ENCODE peak calls at places on chromosomes 13 and 19, in ten cellular contexts. A is upper lobe of right lung; J is CD8-positive, alpha-beta T cell; M is IMR-90; D is mammary epithelial cell; C is lower lobe of right lung; O is esophagus muscularis mucosa; Z is GM23248; T is ascending aorta; I is A549. X is an unnamed sample.

GRCh38 chr13:93882086-93882651 is 597.3 kb downstream of the DCT start:
- DNase-seq in I (no peak), Z (peak), J (no peak), A (no peak), D (no peak), T (no peak), M (peak), C (no peak), O (no peak), X (no peak)

GRCh38 chr19:18637644-18638630 is 1.1 kb downstream of the KLHL26 start:
- DNase-seq in I (peak), T (no peak), O (no peak), C (no peak), A (no peak), M (no peak), J (no peak), D (no peak), Z (no peak), X (no peak)

GRCh38 chr19:11382898-11383705 is 1.0 kb downstream of the EPOR start:
- DNase-seq in T (no peak), I (peak), M (no peak), Z (peak), O (no peak), D (no peak), C (peak), J (peak), A (peak), X (peak)

GRCh38 chr13:33174491-33174890 is 111.1 kb downstream of the STARD13 start:
- DNase-seq in M (no peak), D (no peak), A (no peak), I (no peak), T (no peak), C (no peak), J (no peak), Z (no peak), O (no peak), X (no peak)

GRCh38 chr19:8526345-8527062 is 12.5 kb upstream of the ZNF414 start:
- DNase-seq in I (peak), J (no peak), M (peak), C (peak), T (peak), Z (peak), D (peak), A (peak), O (peak), X (peak)

GRCh38 chr19:3575260-3575741 is 2.6 kb downstream of the HMG20B start:
- DNase-seq in I (no peak), M (peak), D (no peak), A (no peak), T (no peak), O (no peak), C (no peak), Z (no peak), J (no peak), X (no peak)

GRCh38 chr19:54266133-54266532 is 9.1 kb upstream of the LILRB5 start:
- DNase-seq in C (peak), D (peak), O (no peak), T (no peak), I (peak), Z (peak), J (peak), M (peak), A (peak), X (peak)

GRCh38 chr13:111472083-111472482 is 151.6 kb downstream of the TEX29 start:
- DNase-seq in C (no peak), O (no peak), T (no peak), J (no peak), Z (no peak), M (no peak), D (no peak), I (no peak), A (no peak), X (no peak)

GRCh38 chr19:38209671-38210457 is 14.2 kb downstream of the DPF1 start:
- DNase-seq in A (peak), O (peak), C (peak), M (peak), Z (peak), T (peak), I (no peak), J (no peak), D (no peak), X (no peak)

GRCh38 chr19:8209111-8209964 is at the start of gene CERS4:
- DNase-seq in O (no peak), J (peak), I (peak), D (no peak), Z (peak), A (peak), C (peak), M (peak), T (no peak), X (peak)

GRCh38 chr13:100423375-100423774 is 165.2 kb downstream of the GGACT start:
- DNase-seq in D (peak), T (no peak), A (no peak), I (no peak), J (no peak), O (no peak), Z (peak), M (peak), C (no peak), X (no peak)

GRCh38 chr13:68081051-68081450 is 850.9 kb upstream of the PCDH9 start:
- DNase-seq in C (no peak), A (no peak), M (no peak), J (no peak), T (no peak), Z (no peak), I (no peak), O (no peak), D (no peak), X (no peak)

GRCh38 chr19:43594710-43595604 is 977 bp downstream of the IRGQ start:
- DNase-seq in C (peak), D (peak), A (peak), J (peak), I (no peak), T (no peak), M (peak), O (no peak), Z (peak), X (peak)

GRCh38 chr13:76711515-76712182 is 174.6 kb downstream of the KCTD12 start:
- DNase-seq in M (peak), J (no peak), I (no peak), A (no peak), Z (peak), O (no peak), C (no peak), T (no peak), D (peak), X (no peak)

GRCh38 chr13:108897955-108898354 is 268.5 kb downstream of the MYO16 start:
- DNase-seq in T (no peak), A (no peak), O (no peak), D (no peak), C (no peak), Z (peak), J (no peak), M (peak), I (no peak), X (no peak)

GRCh38 chr13:46771693-46772092 is 25.3 kb downstream of the ESD start:
- DNase-seq in M (no peak), Z (no peak), J (no peak), C (no peak), T (no peak), A (no peak), I (no peak), D (no peak), O (no peak), X (no peak)

GRCh38 chr13:90485441-90485840 is 862.0 kb upstream of the MIR17HG start:
- DNase-seq in M (peak), T (no peak), I (no peak), O (no peak), D (peak), Z (peak), J (no peak), C (no peak), A (no peak), X (no peak)

GRCh38 chr13:39417643-39418042 is 185.3 kb downstream of the LHFPL6 start:
- DNase-seq in O (no peak), M (peak), Z (peak), I (no peak), T (no peak), D (peak), A (no peak), C (no peak), J (no peak), X (no peak)
- H3K4me3 ChIP-seq in O (no peak), M (peak), Z (peak), I (no peak), T (no peak), D (no peak), A (no peak), C (no peak), J (no peak), X (no peak)

DNA sequence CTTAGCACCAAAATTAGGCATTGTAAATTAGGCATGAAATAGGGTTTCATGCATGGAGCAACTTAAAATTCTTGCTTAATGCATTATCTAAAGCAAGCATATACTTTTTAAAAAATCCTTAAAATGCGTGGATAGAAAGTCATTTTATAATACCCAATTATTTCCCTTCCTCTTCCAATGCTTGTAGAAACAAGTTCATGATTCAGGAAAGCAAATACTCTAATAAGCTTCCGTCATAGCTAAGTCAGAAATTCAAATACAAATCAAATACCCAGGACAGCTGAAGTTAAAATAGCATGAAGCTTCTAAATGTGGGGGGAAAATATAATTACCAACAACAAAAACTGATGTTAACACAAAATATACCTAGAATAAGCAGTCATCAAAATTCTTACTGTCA is 89.1 kb downstream of the COL4A1 start:
- DNase-seq in A (no peak), T (no peak), J (no peak), Z (no peak), I (no peak), D (no peak), M (no peak), C (no peak), O (no peak), X (no peak)
- H3K27ac ChIP-seq in A (no peak), T (peak), J (no peak), Z (no peak), I (no peak), D (no peak), M (no peak), C (no peak), O (peak), X (peak)

DNA sequence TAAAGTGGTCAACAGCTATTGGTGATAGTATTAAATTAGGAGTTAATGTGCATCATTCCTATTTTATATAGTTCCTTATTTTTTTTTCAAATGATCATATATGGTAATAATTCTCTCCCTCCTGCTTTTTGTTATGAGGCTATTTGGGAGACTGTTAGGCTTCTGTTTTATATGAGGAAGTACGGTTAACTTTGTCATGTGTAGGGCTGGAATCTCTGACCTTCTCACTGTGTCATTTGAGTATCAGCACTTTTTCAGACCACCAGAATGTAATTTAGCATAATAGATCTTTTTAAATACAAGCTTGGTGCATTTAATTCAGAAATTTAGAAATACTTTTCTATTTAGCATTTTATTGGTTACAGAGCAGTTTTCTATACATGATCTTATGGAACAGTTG is 7.7 kb downstream of the DGKH start:
- DNase-seq in O (no peak), Z (no peak), A (no peak), D (no peak), M (no peak), I (no peak), J (no peak), T (no peak), C (no peak), X (no peak)
- H3K4me3 ChIP-seq in O (no peak), Z (no peak), A (no peak), D (no peak), M (no peak), I (no peak), J (no peak), T (no peak), C (no peak), X (no peak)

GRCh38 chr13:78100481-78100880 is 181.8 kb upstream of the EDNRB start:
- DNase-seq in D (no peak), Z (peak), I (no peak), O (no peak), C (no peak), J (no peak), M (no peak), T (no peak), A (no peak), X (no peak)

GRCh38 chr13:78098249-78098648 is 179.6 kb upstream of the EDNRB start:
- DNase-seq in C (no peak), D (no peak), A (no peak), O (no peak), J (no peak), M (no peak), Z (no peak), I (no peak), T (no peak), X (no peak)

GRCh38 chr13:78102121-78102677 is 183.6 kb upstream of the EDNRB start:
- DNase-seq in A (no peak), J (no peak), O (no peak), D (peak), C (no peak), I (no peak), M (peak), T (no peak), Z (peak), X (no peak)
- H3K27ac ChIP-seq in A (no peak), J (no peak), O (no peak), D (no peak), C (no peak), I (peak), M (no peak), T (no peak), Z (peak), X (no peak)

GRCh38 chr13:85508683-85509329 is 290.4 kb downstream of the SLITRK6 start:
- DNase-seq in A (no peak), J (no peak), T (no peak), Z (no peak), I (no peak), D (peak), M (no peak), C (no peak), O (no peak), X (peak)
- H3K4me3 ChIP-seq in A (no peak), J (no peak), T (no peak), Z (no peak), I (no peak), D (no peak), M (no peak), C (no peak), O (no peak), X (no peak)

DNA sequence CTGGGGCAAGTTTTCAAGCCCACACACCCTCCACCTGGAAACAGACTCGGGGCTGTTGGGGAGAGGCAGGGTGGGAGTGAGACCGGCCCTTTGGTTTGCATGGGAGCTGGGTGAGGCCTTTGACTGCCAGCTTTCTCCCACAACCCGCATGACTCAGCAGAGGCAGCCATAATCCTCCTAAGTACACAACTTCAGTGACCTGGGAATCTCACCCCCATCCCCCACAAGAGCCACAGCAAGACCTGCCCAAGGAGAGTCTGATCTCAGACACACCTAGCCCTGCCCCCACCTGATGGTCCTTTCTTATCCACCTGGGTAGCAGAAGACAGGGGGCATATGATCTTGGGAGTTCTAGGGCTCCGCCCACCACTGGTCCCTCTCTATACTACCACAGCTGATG is 1615.4 kb downstream of the EFNB2 start:
- DNase-seq in M (no peak), O (no peak), Z (no peak), A (no peak), C (no peak), D (no peak), I (no peak), J (no peak), T (no peak), X (no peak)
- H3K27ac ChIP-seq in M (no peak), O (no peak), Z (no peak), A (no peak), C (no peak), D (no peak), I (no peak), J (no peak), T (no peak), X (no peak)

GRCh38 chr13:98542568-98543379 is 34.1 kb downstream of the STK24 start:
- DNase-seq in C (no peak), M (no peak), D (no peak), T (no peak), O (no peak), J (no peak), Z (peak), I (no peak), A (peak), X (no peak)
- H3K4me3 ChIP-seq in C (peak), M (no peak), D (no peak), T (no peak), O (peak), J (peak), Z (peak), I (no peak), A (peak), X (peak)

GRCh38 chr13:40670307-40670706 is 3.9 kb upstream of the FOXO1 start:
- DNase-seq in C (no peak), M (no peak), T (no peak), A (no peak), Z (no peak), O (no peak), I (no peak), D (no peak), J (no peak), X (no peak)

GRCh38 chr13:40673061-40673397 is 6.6 kb upstream of the FOXO1 start:
- DNase-seq in T (no peak), M (no peak), C (no peak), I (no peak), D (no peak), Z (no peak), O (no peak), J (no peak), A (no peak), X (no peak)

GRCh38 chr13:40672310-40673060 is 6.0 kb upstream of the FOXO1 start:
- DNase-seq in C (no peak), O (no peak), Z (peak), J (no peak), I (peak), D (peak), A (no peak), M (peak), T (no peak), X (no peak)

GRCh38 chr13:40676007-40676406 is 9.6 kb upstream of the FOXO1 start:
- DNase-seq in T (no peak), Z (no peak), O (no peak), D (no peak), J (no peak), M (no peak), C (no peak), A (no peak), I (no peak), X (no peak)

DNA sequence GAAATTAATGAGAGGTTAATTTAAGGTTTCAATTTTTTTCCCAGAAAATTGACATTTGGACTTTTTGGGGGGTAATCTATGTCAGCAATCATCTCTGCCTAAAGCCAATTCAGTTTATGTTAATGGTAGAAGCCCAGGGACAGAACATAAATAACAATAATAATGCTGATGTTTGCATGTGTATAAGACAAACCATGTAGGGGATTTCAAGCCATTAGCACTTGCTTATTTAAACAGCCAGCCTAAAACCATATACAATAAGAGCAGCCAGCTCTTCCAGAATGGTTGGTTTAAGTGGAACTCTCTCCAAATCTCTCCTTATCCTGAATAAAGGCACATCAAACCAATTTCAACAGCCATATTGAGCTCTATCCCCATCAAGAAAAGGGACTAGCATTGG is 7.0 kb upstream of the FOXO1 start:
- DNase-seq in M (no peak), J (no peak), O (no peak), I (no peak), A (no peak), Z (no peak), T (no peak), C (no peak), D (no peak), X (no peak)
- H3K27ac ChIP-seq in M (no peak), J (no peak), O (no peak), I (peak), A (no peak), Z (no peak), T (no peak), C (no peak), D (no peak), X (no peak)